ENCODE peak calls at places on chromosomes 7 and 10, in four cellular contexts. O is HepG2, P is GM12878, Y is HCT116. R is an unnamed sample.

GRCh38 chr7:80361948-80362347 is 149.9 kb downstream of the GNAT3 start:
- DNase-seq in O (peak), P (no peak), Y (no peak), R (no peak)

GRCh38 chr10:85008493-85009181 is 680.2 kb downstream of the CCSER2 start:
- DNase-seq in O (no peak), P (no peak), Y (no peak), R (no peak)

GRCh38 chr7:131896189-131896855 is 339.9 kb upstream of the PODXL start:
- DNase-seq in O (no peak), P (no peak), Y (no peak), R (peak)

GRCh38 chr10:72953687-72954086 is 919 bp downstream of the PLA2G12B start:
- DNase-seq in O (peak), P (no peak), Y (no peak), R (peak)

GRCh38 chr7:55086413-55087201 is 67.8 kb downstream of the EGFR start:
- DNase-seq in O (peak), P (peak), Y (peak), R (no peak)

GRCh38 chr10:80500572-80501380 is 36.9 kb upstream of the SH2D4B start:
- DNase-seq in O (no peak), P (peak), Y (no peak), R (no peak)

GRCh38 chr10:11697718-11698527 is 44.3 kb upstream of the ECHDC3 start:
- DNase-seq in O (peak), P (peak), Y (no peak), R (no peak)

GRCh38 chr10:15864419-15864818 is 4.1 kb upstream of the MINDY3 start:
- DNase-seq in O (no peak), P (no peak), Y (no peak), R (no peak)

GRCh38 chr10:14971867-14972448 is 12.8 kb downstream of the MEIG1 start:
- DNase-seq in O (no peak), P (no peak), Y (no peak), R (peak)

GRCh38 chr7:1044189-1045037 is at the start of gene GPR146:
- DNase-seq in O (peak), P (no peak), Y (peak), R (peak)

GRCh38 chr7:102210787-102211186 is 75.9 kb upstream of the SH2B2 start:
- DNase-seq in O (peak), P (no peak), Y (no peak), R (no peak)

GRCh38 chr7:102204212-102204611 is 82.5 kb upstream of the SH2B2 start:
- DNase-seq in O (no peak), P (no peak), Y (no peak), R (no peak)

GRCh38 chr7:102211590-102212550 is 74.8 kb upstream of the SH2B2 start:
- DNase-seq in O (no peak), P (peak), Y (no peak), R (no peak)

GRCh38 chr7:102205915-102206314 is 80.8 kb upstream of the SH2B2 start:
- DNase-seq in O (no peak), P (no peak), Y (no peak), R (no peak)

GRCh38 chr7:102208826-102209225 is 77.8 kb upstream of the SH2B2 start:
- DNase-seq in O (no peak), P (no peak), Y (no peak), R (no peak)
- TF ChIP-seq SP1 in O (no peak), P (no peak), Y (no peak), R (no peak)

GRCh38 chr10:50392966-50393718 is 141.8 kb upstream of the ASAH2 start:
- DNase-seq in O (peak), P (no peak), Y (no peak), R (no peak)
- TF ChIP-seq SP1 in O (no peak), P (no peak), Y (peak), R (no peak)

GRCh38 chr7:128080169-128080568 is 48.9 kb upstream of the LRRC4 start:
- DNase-seq in O (no peak), P (no peak), Y (no peak), R (no peak)

GRCh38 chr7:128084896-128085608 is 53.8 kb upstream of the LRRC4 start:
- DNase-seq in O (no peak), P (no peak), Y (no peak), R (no peak)

GRCh38 chr7:128081351-128081750 is 50.1 kb upstream of the LRRC4 start:
- DNase-seq in O (no peak), P (no peak), Y (no peak), R (no peak)

GRCh38 chr7:128078309-128078708 is 47.1 kb upstream of the LRRC4 start:
- DNase-seq in O (no peak), P (no peak), Y (no peak), R (no peak)

GRCh38 chr7:128082431-128082830 is 51.2 kb upstream of the LRRC4 start:
- DNase-seq in O (no peak), P (no peak), Y (no peak), R (no peak)
- TF ChIP-seq SP1 in O (no peak), P (no peak), Y (no peak), R (no peak)

DNA sequence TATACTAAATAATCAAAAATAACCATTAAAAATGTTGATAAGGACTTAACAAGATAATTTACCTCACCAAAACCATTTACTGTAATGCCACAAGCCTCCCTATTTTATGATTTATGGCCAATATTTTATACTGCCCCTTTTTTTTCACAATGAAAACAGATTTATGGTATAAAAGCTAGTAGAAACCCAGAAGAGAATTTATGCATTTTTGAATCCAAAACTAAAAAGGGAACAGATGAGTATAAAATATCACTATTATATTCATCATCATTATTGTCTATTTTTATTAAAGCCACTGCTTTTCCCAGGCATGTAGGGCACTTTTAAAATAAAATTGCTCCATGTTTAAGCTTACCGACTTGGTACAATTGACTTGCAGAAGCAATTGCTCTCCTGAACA is 425.0 kb downstream of the PHTF2 start:
- DNase-seq in O (no peak), P (no peak), Y (no peak), R (no peak)
- TF ChIP-seq SP1 in O (no peak), P (no peak), Y (no peak), R (no peak)

GRCh38 chr7:84950836-84951235 is 236.0 kb downstream of the SEMA3D start:
- DNase-seq in O (no peak), P (no peak), Y (no peak), R (no peak)
- TF ChIP-seq SP1 in O (no peak), P (no peak), Y (no peak), R (no peak)

GRCh38 chr10:28375399-28376354 is 72.8 kb upstream of the MPP7 start:
- DNase-seq in O (no peak), P (no peak), Y (peak), R (no peak)
- TF ChIP-seq SP1 in O (no peak), P (no peak), Y (peak), R (no peak)

DNA sequence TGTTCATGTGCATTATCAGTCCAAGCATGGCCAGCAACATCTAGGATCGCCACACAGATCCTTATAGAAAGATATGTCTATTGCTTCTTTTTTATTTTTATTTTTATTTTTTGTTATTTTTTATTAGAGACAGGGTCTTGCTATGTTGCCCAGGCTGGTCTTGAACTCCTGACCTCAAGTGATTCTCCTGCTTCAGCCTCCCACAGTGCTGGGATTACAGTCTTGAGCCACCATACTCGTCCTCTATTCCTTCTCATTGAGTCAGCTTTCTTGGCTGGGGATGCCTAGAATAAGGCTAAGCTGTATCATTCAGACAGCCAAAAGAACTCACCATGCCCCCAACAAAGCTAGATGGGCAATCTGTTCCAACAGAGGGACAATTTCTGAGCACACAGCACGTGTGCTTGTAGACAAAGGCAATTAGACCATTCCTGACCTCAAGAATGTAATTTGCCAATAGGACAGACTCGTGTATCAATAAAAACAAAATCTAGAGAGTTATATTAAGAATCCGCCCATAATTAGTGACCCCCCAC is 264.0 kb upstream of the NEBL start:
- DNase-seq in O (no peak), P (no peak), Y (no peak), R (no peak)
- TF ChIP-seq SP1 in O (no peak), P (no peak), Y (no peak), R (no peak)

GRCh38 chr7:117774943-117775342 is 98.3 kb downstream of the CTTNBP2 start:
- DNase-seq in O (no peak), P (no peak), Y (no peak), R (no peak)
- TF ChIP-seq SP1 in O (no peak), P (no peak), Y (no peak), R (no peak)